ENCODE peak calls at places on chromosomes 1 and 21, in four cellular contexts. D is HEK293T, Y is GM12878, J is HepG2. U is an unnamed sample.
A peak's percentile ranks its signal among the peaks of the same experiment; 100 is the strongest.

GRCh38 chr21:34582506-34583150 is 32.3 kb downstream of the RCAN1 start:
- DNase-seq in Y (no peak), D (peak; percentile 61), J (peak; percentile 37), U (peak; percentile 31)

GRCh38 chr1:171898956-171899355 is 57.7 kb downstream of the DNM3 start:
- DNase-seq in J (no peak), Y (no peak), D (peak; percentile 13), U (no peak)

GRCh38 chr1:30707412-30708360 is 15.7 kb downstream of the MATN1 start:
- DNase-seq in Y (no peak), D (peak; percentile 92), J (peak; percentile 38), U (peak; percentile 92)

GRCh38 chr1:232036161-232036942 is 409.8 kb downstream of the DISC1 start:
- DNase-seq in J (no peak), D (no peak), Y (no peak), U (no peak)

GRCh38 chr1:235054466-235054865 is 74.2 kb downstream of the TOMM20 start:
- DNase-seq in D (no peak), J (no peak), Y (no peak), U (no peak)

GRCh38 chr1:24463756-24464377 is 38.8 kb upstream of the RCAN3 start:
- DNase-seq in J (no peak), Y (no peak), D (no peak), U (peak; percentile 20)

GRCh38 chr1:31694910-31695300 is 8.9 kb downstream of the COL16A1 start:
- DNase-seq in D (no peak), J (no peak), Y (no peak), U (no peak)

GRCh38 chr1:6385673-6386191 is 7.8 kb downstream of the ACOT7 start:
- DNase-seq in D (no peak), J (no peak), Y (no peak), U (no peak)

GRCh38 chr1:245829194-245829593 is 674.4 kb downstream of the KIF26B start:
- DNase-seq in J (no peak), Y (peak; percentile 16), D (no peak), U (no peak)

GRCh38 chr1:36760081-36760480 is 274.2 kb downstream of the GRIK3 start:
- DNase-seq in J (no peak), Y (no peak), D (no peak), U (no peak)

GRCh38 chr21:42626171-42626570 is 27.2 kb upstream of the PDE9A start:
- DNase-seq in J (no peak), D (no peak), Y (no peak), U (no peak)

GRCh38 chr1:234980657-234981396 is 147.8 kb downstream of the TOMM20 start:
- DNase-seq in J (peak; percentile 83), D (no peak), Y (peak; percentile 85), U (no peak)

GRCh38 chr1:178344513-178345077 is 152.2 kb downstream of the CLEC20A start:
- DNase-seq in D (peak; percentile 24), Y (peak; percentile 1), J (peak; percentile 36), U (peak; percentile 14)

GRCh38 chr1:156524481-156524869 is 23.9 kb upstream of the MEF2D start:
- DNase-seq in Y (no peak), D (no peak), J (no peak), U (no peak)

GRCh38 chr1:204434116-204434755 is 22.6 kb upstream of the PPP1R15B start:
- DNase-seq in Y (no peak), D (no peak), J (no peak), U (no peak)

GRCh38 chr1:28885982-28886730 is 28.2 kb upstream of the EPB41 start:
- DNase-seq in D (no peak), J (no peak), Y (no peak), U (no peak)

GRCh38 chr1:180501865-180502360 is 464 bp downstream of the ACBD6 start:
- DNase-seq in Y (no peak), D (peak; percentile 75), J (no peak), U (no peak)

GRCh38 chr1:180494370-180494769 is 8.0 kb downstream of the ACBD6 start:
- DNase-seq in J (no peak), D (no peak), Y (no peak), U (no peak)

GRCh38 chr1:180500689-180501088 is 1.7 kb downstream of the ACBD6 start:
- DNase-seq in J (no peak), Y (no peak), D (no peak), U (no peak)

GRCh38 chr1:180502361-180503273 is at the start of gene ACBD6:
- DNase-seq in Y (peak; percentile 51), J (peak; percentile 71), D (peak; percentile 83), U (peak; percentile 95)

DNA sequence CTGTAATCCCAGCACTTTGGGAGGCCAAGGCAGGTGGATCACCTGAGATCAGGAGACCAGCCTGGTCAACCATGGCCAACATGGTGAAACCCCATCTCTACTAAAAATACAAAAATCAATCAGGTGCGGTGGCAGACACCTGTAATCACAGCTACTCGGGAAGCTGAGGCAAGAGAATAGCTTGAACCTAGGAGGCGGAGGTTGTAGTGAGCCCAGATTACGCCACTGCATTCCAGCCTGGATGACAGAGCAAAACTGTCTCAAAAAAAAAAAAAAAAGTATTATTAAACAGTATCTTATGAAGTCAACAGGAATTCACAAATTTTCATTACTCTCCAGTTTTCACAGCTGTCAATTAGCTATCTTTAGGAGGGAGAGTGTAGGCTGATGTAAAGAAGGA is 3.8 kb downstream of the ACBD6 start:
- DNase-seq in Y (no peak), D (no peak), J (no peak), U (no peak)
- TF ChIP-seq TARDBP in Y (no peak), D (no peak), J (no peak), U (no peak)

GRCh38 chr1:224182057-224182865 is 779 bp upstream of the DEGS1 start:
- DNase-seq in D (no peak), J (no peak), Y (peak; percentile 91), U (no peak)
- TF ChIP-seq TARDBP in D (no peak), J (no peak), Y (no peak), U (no peak)

DNA sequence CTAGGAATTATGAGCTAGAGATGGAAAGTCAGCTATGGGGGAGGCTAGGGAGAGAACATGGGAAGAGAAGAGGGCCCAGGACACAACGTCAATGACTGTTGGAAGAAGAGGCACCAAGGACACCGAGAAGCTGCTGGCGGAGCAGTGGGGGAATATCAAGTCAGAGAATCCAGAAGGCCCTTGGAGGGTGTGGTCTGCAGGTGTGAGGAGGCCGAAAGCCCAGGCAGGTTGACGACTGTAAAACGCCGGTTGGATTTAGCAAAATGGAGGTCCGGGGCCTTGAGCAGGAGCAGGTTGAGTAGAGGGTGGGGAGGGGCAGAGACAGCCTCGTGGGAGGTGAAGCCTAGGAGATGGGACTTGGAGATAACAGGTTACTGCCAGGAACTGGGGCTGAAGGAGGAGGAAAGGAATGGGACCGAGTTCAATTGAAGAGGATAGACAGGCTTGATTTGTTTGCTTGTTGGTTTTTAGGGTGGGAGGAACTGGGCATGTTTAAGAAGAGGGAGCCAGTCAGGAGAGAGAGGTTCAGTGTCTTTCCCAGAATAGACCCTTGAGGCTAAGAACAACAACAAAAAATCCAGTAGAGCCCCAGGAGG is 35.1 kb downstream of the EDN2 start:
- DNase-seq in D (no peak), J (no peak), Y (no peak), U (no peak)
- TF ChIP-seq TARDBP in D (no peak), J (no peak), Y (no peak), U (no peak)

DNA sequence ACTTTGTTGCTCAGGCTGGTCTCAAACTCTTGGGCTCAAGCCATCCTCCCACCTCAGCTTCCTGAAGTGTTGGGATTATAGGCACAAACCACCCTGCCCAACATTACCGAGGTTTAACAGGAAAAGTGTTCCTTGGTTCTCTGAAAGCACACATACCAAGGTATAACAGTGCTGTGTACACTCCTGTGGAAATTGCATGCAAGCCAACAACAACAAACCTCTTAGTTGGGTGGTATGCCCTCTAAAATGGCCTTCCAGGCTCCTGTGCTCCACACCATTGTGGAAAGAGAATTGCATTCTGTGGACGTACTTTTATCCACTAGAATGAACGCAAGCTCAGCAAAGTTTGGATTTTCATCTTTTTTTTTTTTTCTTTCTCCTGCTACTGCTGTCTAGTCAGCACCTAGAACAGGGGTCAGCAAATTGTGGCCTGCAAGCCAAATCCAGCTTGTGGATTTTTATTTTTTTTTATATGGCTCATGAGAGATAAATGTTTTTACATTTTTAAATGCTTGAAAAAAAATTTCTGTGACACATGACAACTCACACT is 192.2 kb upstream of the TNR start:
- DNase-seq in D (no peak), J (no peak), Y (no peak), U (no peak)
- TF ChIP-seq TARDBP in D (no peak), J (no peak), Y (no peak), U (no peak)